ENCODE peak calls at places on chromosome 2, in five cellular contexts. One of them, this sample, is unnamed.

GRCh38 chr2:43986600-43986999 is 9.2 kb downstream of the LRPPRC start:
- DNase-seq in Caco-2: no peak
- DNase-seq in Calu3: no peak
- DNase-seq in GM06990: no peak
- DNase-seq in H9: no peak
- DNase-seq in this sample: no peak

GRCh38 chr2:184326076-184326475 is 272.3 kb upstream of the ZNF804A start:
- DNase-seq in Caco-2: no peak
- DNase-seq in H9: no peak
- DNase-seq in GM06990: no peak
- DNase-seq in Calu3: no peak
- DNase-seq in this sample: no peak

GRCh38 chr2:7744827-7745226 is 827.6 kb downstream of the RNF144A start:
- DNase-seq in GM06990: no peak
- DNase-seq in H9: no peak
- DNase-seq in Caco-2: no peak
- DNase-seq in Calu3: no peak
- DNase-seq in this sample: no peak

GRCh38 chr2:65053199-65053598 is 3.0 kb upstream of the CEP68 start:
- DNase-seq in H9: no peak
- DNase-seq in GM06990: peak
- DNase-seq in Calu3: no peak
- DNase-seq in Caco-2: no peak
- DNase-seq in this sample: no peak

GRCh38 chr2:40343904-40344303 is 108.0 kb downstream of the SLC8A1 start:
- DNase-seq in GM06990: no peak
- DNase-seq in Caco-2: no peak
- DNase-seq in H9: no peak
- DNase-seq in Calu3: no peak
- DNase-seq in this sample: no peak

GRCh38 chr2:30225131-30225762 is 6.1 kb upstream of the LBH start:
- DNase-seq in H9: no peak
- DNase-seq in Calu3: no peak
- DNase-seq in GM06990: no peak
- DNase-seq in Caco-2: no peak
- DNase-seq in this sample: no peak

GRCh38 chr2:67289921-67290371 is 107.2 kb upstream of the ETAA1 start:
- DNase-seq in GM06990: no peak
- DNase-seq in H9: no peak
- DNase-seq in Caco-2: no peak
- DNase-seq in Calu3: peak
- DNase-seq in this sample: no peak

GRCh38 chr2:158491072-158491471 is 34.3 kb downstream of the PKP4 start:
- DNase-seq in Calu3: no peak
- DNase-seq in Caco-2: no peak
- DNase-seq in H9: no peak
- DNase-seq in GM06990: no peak
- DNase-seq in this sample: no peak

GRCh38 chr2:239824051-239824694 is 201.0 kb downstream of the NDUFA10 start:
- DNase-seq in Calu3: peak
- DNase-seq in H9: peak
- DNase-seq in Caco-2: peak
- DNase-seq in GM06990: no peak
- DNase-seq in this sample: peak

GRCh38 chr2:121479882-121480522 is 50.7 kb upstream of the RNU4ATAC start:
- DNase-seq in Caco-2: peak
- DNase-seq in Calu3: peak
- DNase-seq in GM06990: no peak
- DNase-seq in H9: peak
- DNase-seq in this sample: no peak

GRCh38 chr2:235958221-235958620 is 210.0 kb downstream of the GBX2 start:
- DNase-seq in Calu3: no peak
- DNase-seq in Caco-2: no peak
- DNase-seq in GM06990: no peak
- DNase-seq in H9: no peak
- DNase-seq in this sample: no peak

GRCh38 chr2:127526940-127527804 is 883 bp upstream of the IWS1 start:
- DNase-seq in H9: no peak
- DNase-seq in GM06990: no peak
- DNase-seq in Calu3: peak
- DNase-seq in Caco-2: peak
- DNase-seq in this sample: no peak

GRCh38 chr2:116737951-116738350 is 1076.5 kb upstream of the DDX18 start:
- DNase-seq in Calu3: no peak
- DNase-seq in H9: no peak
- DNase-seq in GM06990: no peak
- DNase-seq in Caco-2: no peak
- DNase-seq in this sample: no peak

GRCh38 chr2:164655750-164656149 is 34.5 kb upstream of the GRB14 start:
- DNase-seq in GM06990: no peak
- DNase-seq in H9: no peak
- DNase-seq in Caco-2: no peak
- DNase-seq in Calu3: peak
- DNase-seq in this sample: no peak
- TF ChIP-seq CTCF in GM06990: no peak
- TF ChIP-seq CTCF in H9: peak
- TF ChIP-seq CTCF in Caco-2: no peak
- TF ChIP-seq CTCF in Calu3: no peak
- TF ChIP-seq CTCF in this sample: no peak

DNA sequence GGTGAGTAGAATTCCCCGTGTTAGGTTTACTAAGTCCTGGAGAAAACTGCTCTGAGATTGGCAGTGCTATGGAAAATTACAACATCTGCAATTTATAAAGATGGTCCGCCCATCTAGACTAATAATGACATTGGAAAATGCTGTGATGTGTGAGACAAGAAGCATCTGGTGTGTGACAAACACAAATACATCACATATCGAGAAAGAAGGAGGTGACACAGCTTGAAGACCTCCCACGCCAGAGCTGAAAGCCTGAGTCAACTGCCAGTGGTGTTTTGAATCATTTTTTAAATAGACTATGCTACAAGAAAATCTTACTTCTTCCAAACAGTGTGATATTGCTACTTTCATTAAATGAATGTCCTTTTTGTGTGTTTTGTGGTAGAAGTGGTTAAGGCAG is 8.6 kb upstream of the ANO7 start:
- DNase-seq in H9: no peak
- DNase-seq in GM06990: no peak
- DNase-seq in Caco-2: no peak
- DNase-seq in Calu3: no peak
- DNase-seq in this sample: no peak
- TF ChIP-seq CTCF in H9: no peak
- TF ChIP-seq CTCF in GM06990: no peak
- TF ChIP-seq CTCF in Caco-2: no peak
- TF ChIP-seq CTCF in Calu3: no peak
- TF ChIP-seq CTCF in this sample: no peak

GRCh38 chr2:181239400-181239799 is 217.8 kb upstream of the ITGA4 start:
- DNase-seq in GM06990: no peak
- DNase-seq in Calu3: no peak
- DNase-seq in H9: no peak
- DNase-seq in Caco-2: peak
- DNase-seq in this sample: no peak
- TF ChIP-seq CTCF in GM06990: peak
- TF ChIP-seq CTCF in Calu3: no peak
- TF ChIP-seq CTCF in H9: peak
- TF ChIP-seq CTCF in Caco-2: peak
- TF ChIP-seq CTCF in this sample: no peak

DNA sequence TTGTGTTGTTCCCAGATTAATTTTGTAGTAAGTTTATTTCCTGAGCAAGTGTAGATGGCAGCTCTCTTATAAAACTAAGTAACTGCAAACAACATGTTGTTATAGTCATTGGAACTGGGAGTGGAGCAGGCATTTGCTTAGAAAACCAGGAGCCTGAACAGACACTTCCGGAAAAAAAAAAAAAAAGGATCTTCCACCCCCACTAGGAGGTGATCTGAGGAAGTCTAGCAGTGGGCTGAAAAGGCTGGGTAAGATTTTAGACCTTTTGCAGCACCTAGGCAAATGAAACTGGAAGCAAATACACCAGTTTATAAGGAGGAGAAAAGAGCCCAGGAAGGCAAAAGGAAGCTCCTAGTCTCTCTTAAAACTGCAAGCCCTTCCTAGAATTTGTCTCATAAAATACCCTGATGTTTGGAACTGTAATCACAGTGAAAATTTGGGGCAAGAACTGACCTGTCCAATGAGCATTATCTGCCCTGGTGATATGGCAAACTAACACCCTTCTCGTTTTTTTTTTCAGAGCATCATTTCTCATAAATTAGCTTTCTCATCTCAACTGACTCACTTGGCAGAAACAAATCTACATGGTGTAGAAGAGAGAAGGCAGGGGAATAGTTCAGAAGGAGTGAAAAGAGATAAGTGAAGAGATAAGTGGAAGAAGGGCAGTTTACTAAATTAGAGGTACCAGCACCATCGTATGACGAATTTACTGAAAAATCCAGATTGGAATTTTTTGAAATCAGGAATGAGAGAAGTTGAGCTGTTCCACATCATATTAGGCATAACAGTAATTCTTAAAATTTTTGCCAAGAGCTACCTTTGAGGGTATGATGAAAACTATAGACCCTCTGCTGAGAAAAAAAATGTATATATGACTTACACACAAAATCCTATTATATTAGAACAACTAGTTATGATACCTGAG is 4.2 kb upstream of the CCNYL1 start:
- DNase-seq in GM06990: no peak
- DNase-seq in Caco-2: no peak
- DNase-seq in Calu3: no peak
- DNase-seq in H9: no peak
- DNase-seq in this sample: no peak
- TF ChIP-seq CTCF in GM06990: no peak
- TF ChIP-seq CTCF in Caco-2: peak
- TF ChIP-seq CTCF in Calu3: no peak
- TF ChIP-seq CTCF in H9: no peak
- TF ChIP-seq CTCF in this sample: no peak

DNA sequence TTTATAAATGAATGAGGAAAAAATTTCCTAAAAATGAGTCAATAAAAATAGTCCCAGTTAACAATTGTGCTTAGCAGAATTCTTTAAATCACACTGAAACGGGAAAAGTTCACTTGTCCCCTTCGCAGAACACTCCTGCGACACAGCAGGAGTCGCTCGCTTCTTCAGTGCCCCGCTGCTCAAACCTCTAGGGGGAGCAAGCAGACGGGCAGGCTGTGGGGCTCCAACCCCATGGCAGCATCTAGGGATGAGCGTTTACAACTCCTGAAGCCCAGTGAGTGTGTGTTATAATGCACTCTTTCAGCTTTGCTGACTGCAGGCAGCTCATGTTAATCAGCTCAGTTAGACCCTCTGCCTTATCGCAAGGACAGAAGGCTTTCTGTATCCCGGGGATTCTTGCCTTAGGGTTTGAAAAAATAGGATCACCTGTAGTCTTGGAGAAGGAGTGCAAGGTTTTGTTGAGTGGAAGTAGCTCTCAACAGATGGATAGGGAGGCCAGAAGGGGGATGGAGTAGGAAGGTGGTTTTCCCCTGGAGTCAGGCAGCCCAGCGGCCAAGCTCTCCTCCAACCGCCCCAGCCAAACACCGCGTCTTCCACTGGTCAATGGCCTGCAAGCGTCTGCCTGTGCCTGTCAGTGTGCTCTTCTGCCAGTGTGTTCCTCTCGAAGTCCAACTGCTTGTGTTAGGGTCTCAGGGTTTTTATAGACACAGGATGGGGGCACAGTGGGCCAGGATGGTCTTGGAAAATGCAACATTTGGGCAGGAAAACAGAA is 1977.7 kb upstream of the LRRTM1 start:
- DNase-seq in Calu3: no peak
- DNase-seq in GM06990: no peak
- DNase-seq in Caco-2: peak
- DNase-seq in H9: peak
- DNase-seq in this sample: no peak
- TF ChIP-seq CTCF in Calu3: no peak
- TF ChIP-seq CTCF in GM06990: no peak
- TF ChIP-seq CTCF in Caco-2: peak
- TF ChIP-seq CTCF in H9: peak
- TF ChIP-seq CTCF in this sample: peak

GRCh38 chr2:219279151-219279915 is at the start of gene DNAJB2:
- DNase-seq in Calu3: peak
- DNase-seq in GM06990: peak
- DNase-seq in Caco-2: peak
- DNase-seq in H9: peak
- DNase-seq in this sample: peak
- TF ChIP-seq CTCF in Calu3: no peak
- TF ChIP-seq CTCF in GM06990: peak
- TF ChIP-seq CTCF in Caco-2: no peak
- TF ChIP-seq CTCF in H9: no peak
- TF ChIP-seq CTCF in this sample: peak

GRCh38 chr2:188976545-188977268 is 2.5 kb downstream of the COL3A1 start:
- DNase-seq in GM06990: no peak
- DNase-seq in Caco-2: no peak
- DNase-seq in Calu3: no peak
- DNase-seq in H9: no peak
- DNase-seq in this sample: no peak
- TF ChIP-seq CTCF in GM06990: no peak
- TF ChIP-seq CTCF in Caco-2: peak
- TF ChIP-seq CTCF in Calu3: peak
- TF ChIP-seq CTCF in H9: no peak
- TF ChIP-seq CTCF in this sample: no peak

GRCh38 chr2:171551836-171552235 is 29.6 kb downstream of the CYBRD1 start:
- DNase-seq in GM06990: no peak
- DNase-seq in Calu3: no peak
- DNase-seq in Caco-2: no peak
- DNase-seq in H9: no peak
- DNase-seq in this sample: no peak

GRCh38 chr2:171557363-171557762 is 35.1 kb downstream of the CYBRD1 start:
- DNase-seq in Calu3: no peak
- DNase-seq in H9: no peak
- DNase-seq in Caco-2: no peak
- DNase-seq in GM06990: peak
- DNase-seq in this sample: no peak

GRCh38 chr2:171553236-171553635 is 31.0 kb downstream of the CYBRD1 start:
- DNase-seq in Caco-2: no peak
- DNase-seq in Calu3: no peak
- DNase-seq in GM06990: no peak
- DNase-seq in H9: no peak
- DNase-seq in this sample: no peak

GRCh38 chr2:171553858-171554257 is 31.6 kb downstream of the CYBRD1 start:
- DNase-seq in GM06990: no peak
- DNase-seq in Calu3: peak
- DNase-seq in H9: peak
- DNase-seq in Caco-2: peak
- DNase-seq in this sample: no peak

GRCh38 chr2:171554991-171555615 is 32.8 kb downstream of the CYBRD1 start:
- DNase-seq in Calu3: no peak
- DNase-seq in Caco-2: no peak
- DNase-seq in GM06990: no peak
- DNase-seq in H9: no peak
- DNase-seq in this sample: no peak
- TF ChIP-seq CTCF in Calu3: no peak
- TF ChIP-seq CTCF in Caco-2: no peak
- TF ChIP-seq CTCF in GM06990: no peak
- TF ChIP-seq CTCF in H9: no peak
- TF ChIP-seq CTCF in this sample: no peak

GRCh38 chr2:124325667-124326425 is 300.8 kb downstream of the CNTNAP5 start:
- DNase-seq in GM06990: no peak
- DNase-seq in H9: no peak
- DNase-seq in Caco-2: peak
- DNase-seq in Calu3: no peak
- DNase-seq in this sample: no peak
- TF ChIP-seq CTCF in GM06990: no peak
- TF ChIP-seq CTCF in H9: peak
- TF ChIP-seq CTCF in Caco-2: peak
- TF ChIP-seq CTCF in Calu3: no peak
- TF ChIP-seq CTCF in this sample: peak